ENCODE peak calls at places on chromosomes 16 and 17, in nine cellular contexts. One of them, this sample, is unnamed.
A peak's percentile ranks its signal among the peaks of the same experiment; 100 is the strongest.

GRCh38 chr17:68961204-68961893 is 6.2 kb upstream of the ABCA8 start:
- DNase-seq in activated CD8-positive, alpha-beta memory T cell treated with anti-CD3 and anti-CD28 coated beads, Interleukin-2, amount 10 ng/mL, durations not matched to agents 7 days and 5 days: no peak
- DNase-seq in stimulated activated CD8-positive, alpha-beta memory T cell treated with anti-CD3 and anti-CD28 coated beads, Interleukin-4, amount 100 ng/mL, for 1 hour: no peak
- DNase-seq in T-helper 2 cell: no peak
- DNase-seq in tibial artery: no peak
- DNase-seq in stimulated activated CD4-positive, alpha-beta T cell treated with anti-CD3 and anti-CD28 coated beads, Interleukin-1b, Interleukin-23, amount 100 ng/mL, for 1 hour: no peak
- DNase-seq in naive B cell: no peak
- DNase-seq in putamen: no peak
- DNase-seq in WTC11: no peak
- DNase-seq in this sample: no peak

GRCh38 chr16:56985288-56985961 is 3.9 kb upstream of the NLRC5 start:
- DNase-seq in putamen: no peak
- DNase-seq in stimulated activated CD4-positive, alpha-beta T cell treated with anti-CD3 and anti-CD28 coated beads, Interleukin-1b, Interleukin-23, amount 100 ng/mL, for 1 hour: no peak
- DNase-seq in T-helper 2 cell: no peak
- DNase-seq in WTC11: no peak
- DNase-seq in tibial artery: peak; percentile 91
- DNase-seq in stimulated activated CD8-positive, alpha-beta memory T cell treated with anti-CD3 and anti-CD28 coated beads, Interleukin-4, amount 100 ng/mL, for 1 hour: no peak
- DNase-seq in naive B cell: no peak
- DNase-seq in activated CD8-positive, alpha-beta memory T cell treated with anti-CD3 and anti-CD28 coated beads, Interleukin-2, amount 10 ng/mL, durations not matched to agents 7 days and 5 days: no peak
- DNase-seq in this sample: no peak

GRCh38 chr16:30986129-30986991 is 1.4 kb downstream of the HSD3B7 start:
- DNase-seq in naive B cell: no peak
- DNase-seq in stimulated activated CD8-positive, alpha-beta memory T cell treated with anti-CD3 and anti-CD28 coated beads, Interleukin-4, amount 100 ng/mL, for 1 hour: no peak
- DNase-seq in tibial artery: no peak
- DNase-seq in activated CD8-positive, alpha-beta memory T cell treated with anti-CD3 and anti-CD28 coated beads, Interleukin-2, amount 10 ng/mL, durations not matched to agents 7 days and 5 days: no peak
- DNase-seq in stimulated activated CD4-positive, alpha-beta T cell treated with anti-CD3 and anti-CD28 coated beads, Interleukin-1b, Interleukin-23, amount 100 ng/mL, for 1 hour: no peak
- DNase-seq in T-helper 2 cell: no peak
- DNase-seq in putamen: no peak
- DNase-seq in WTC11: no peak
- DNase-seq in this sample: no peak

GRCh38 chr17:64399071-64399766 is 8.6 kb upstream of the PECAM1 start:
- DNase-seq in tibial artery: no peak
- DNase-seq in activated CD8-positive, alpha-beta memory T cell treated with anti-CD3 and anti-CD28 coated beads, Interleukin-2, amount 10 ng/mL, durations not matched to agents 7 days and 5 days: peak; percentile 78
- DNase-seq in WTC11: no peak
- DNase-seq in stimulated activated CD8-positive, alpha-beta memory T cell treated with anti-CD3 and anti-CD28 coated beads, Interleukin-4, amount 100 ng/mL, for 1 hour: no peak
- DNase-seq in putamen: no peak
- DNase-seq in stimulated activated CD4-positive, alpha-beta T cell treated with anti-CD3 and anti-CD28 coated beads, Interleukin-1b, Interleukin-23, amount 100 ng/mL, for 1 hour: no peak
- DNase-seq in naive B cell: no peak
- DNase-seq in T-helper 2 cell: no peak
- DNase-seq in this sample: no peak

GRCh38 chr17:28524476-28525415 is 18.6 kb downstream of the FOXN1 start:
- DNase-seq in putamen: no peak
- DNase-seq in T-helper 2 cell: no peak
- DNase-seq in WTC11: no peak
- DNase-seq in stimulated activated CD8-positive, alpha-beta memory T cell treated with anti-CD3 and anti-CD28 coated beads, Interleukin-4, amount 100 ng/mL, for 1 hour: no peak
- DNase-seq in naive B cell: no peak
- DNase-seq in tibial artery: no peak
- DNase-seq in stimulated activated CD4-positive, alpha-beta T cell treated with anti-CD3 and anti-CD28 coated beads, Interleukin-1b, Interleukin-23, amount 100 ng/mL, for 1 hour: no peak
- DNase-seq in activated CD8-positive, alpha-beta memory T cell treated with anti-CD3 and anti-CD28 coated beads, Interleukin-2, amount 10 ng/mL, durations not matched to agents 7 days and 5 days: no peak
- DNase-seq in this sample: no peak

GRCh38 chr16:22034503-22034902 is 26.6 kb downstream of the MOSMO start:
- DNase-seq in naive B cell: no peak
- DNase-seq in WTC11: no peak
- DNase-seq in stimulated activated CD4-positive, alpha-beta T cell treated with anti-CD3 and anti-CD28 coated beads, Interleukin-1b, Interleukin-23, amount 100 ng/mL, for 1 hour: no peak
- DNase-seq in putamen: no peak
- DNase-seq in T-helper 2 cell: no peak
- DNase-seq in stimulated activated CD8-positive, alpha-beta memory T cell treated with anti-CD3 and anti-CD28 coated beads, Interleukin-4, amount 100 ng/mL, for 1 hour: no peak
- DNase-seq in activated CD8-positive, alpha-beta memory T cell treated with anti-CD3 and anti-CD28 coated beads, Interleukin-2, amount 10 ng/mL, durations not matched to agents 7 days and 5 days: no peak
- DNase-seq in tibial artery: no peak
- DNase-seq in this sample: no peak

GRCh38 chr17:14790518-14790917 is 474.6 kb downstream of the PMP22 start:
- DNase-seq in putamen: no peak
- DNase-seq in naive B cell: peak; percentile 43
- DNase-seq in stimulated activated CD8-positive, alpha-beta memory T cell treated with anti-CD3 and anti-CD28 coated beads, Interleukin-4, amount 100 ng/mL, for 1 hour: no peak
- DNase-seq in tibial artery: no peak
- DNase-seq in activated CD8-positive, alpha-beta memory T cell treated with anti-CD3 and anti-CD28 coated beads, Interleukin-2, amount 10 ng/mL, durations not matched to agents 7 days and 5 days: no peak
- DNase-seq in stimulated activated CD4-positive, alpha-beta T cell treated with anti-CD3 and anti-CD28 coated beads, Interleukin-1b, Interleukin-23, amount 100 ng/mL, for 1 hour: no peak
- DNase-seq in WTC11: no peak
- DNase-seq in T-helper 2 cell: no peak
- DNase-seq in this sample: no peak

GRCh38 chr16:67881557-67882220 is 3.0 kb upstream of the NRN1L start:
- DNase-seq in stimulated activated CD8-positive, alpha-beta memory T cell treated with anti-CD3 and anti-CD28 coated beads, Interleukin-4, amount 100 ng/mL, for 1 hour: no peak
- DNase-seq in naive B cell: no peak
- DNase-seq in stimulated activated CD4-positive, alpha-beta T cell treated with anti-CD3 and anti-CD28 coated beads, Interleukin-1b, Interleukin-23, amount 100 ng/mL, for 1 hour: no peak
- DNase-seq in activated CD8-positive, alpha-beta memory T cell treated with anti-CD3 and anti-CD28 coated beads, Interleukin-2, amount 10 ng/mL, durations not matched to agents 7 days and 5 days: no peak
- DNase-seq in putamen: peak; percentile 73
- DNase-seq in T-helper 2 cell: no peak
- DNase-seq in tibial artery: no peak
- DNase-seq in WTC11: no peak
- DNase-seq in this sample: no peak

GRCh38 chr16:4801051-4801961 is 1.1 kb downstream of the ROGDI start:
- DNase-seq in tibial artery: no peak
- DNase-seq in WTC11: no peak
- DNase-seq in stimulated activated CD8-positive, alpha-beta memory T cell treated with anti-CD3 and anti-CD28 coated beads, Interleukin-4, amount 100 ng/mL, for 1 hour: no peak
- DNase-seq in stimulated activated CD4-positive, alpha-beta T cell treated with anti-CD3 and anti-CD28 coated beads, Interleukin-1b, Interleukin-23, amount 100 ng/mL, for 1 hour: no peak
- DNase-seq in naive B cell: peak; percentile 12
- DNase-seq in T-helper 2 cell: no peak
- DNase-seq in putamen: no peak
- DNase-seq in activated CD8-positive, alpha-beta memory T cell treated with anti-CD3 and anti-CD28 coated beads, Interleukin-2, amount 10 ng/mL, durations not matched to agents 7 days and 5 days: no peak
- DNase-seq in this sample: no peak

GRCh38 chr16:2468725-2469398 is 2.2 kb upstream of the NTN3 start:
- DNase-seq in T-helper 2 cell: no peak
- DNase-seq in naive B cell: peak; percentile 46
- DNase-seq in stimulated activated CD4-positive, alpha-beta T cell treated with anti-CD3 and anti-CD28 coated beads, Interleukin-1b, Interleukin-23, amount 100 ng/mL, for 1 hour: no peak
- DNase-seq in tibial artery: no peak
- DNase-seq in activated CD8-positive, alpha-beta memory T cell treated with anti-CD3 and anti-CD28 coated beads, Interleukin-2, amount 10 ng/mL, durations not matched to agents 7 days and 5 days: no peak
- DNase-seq in WTC11: peak; percentile 30
- DNase-seq in putamen: peak; percentile 59
- DNase-seq in stimulated activated CD8-positive, alpha-beta memory T cell treated with anti-CD3 and anti-CD28 coated beads, Interleukin-4, amount 100 ng/mL, for 1 hour: no peak
- DNase-seq in this sample: peak; percentile 88

GRCh38 chr16:71499775-71500364 is 10.7 kb upstream of the ZNF19 start:
- DNase-seq in putamen: peak; percentile 47
- DNase-seq in activated CD8-positive, alpha-beta memory T cell treated with anti-CD3 and anti-CD28 coated beads, Interleukin-2, amount 10 ng/mL, durations not matched to agents 7 days and 5 days: peak; percentile 61
- DNase-seq in tibial artery: no peak
- DNase-seq in stimulated activated CD4-positive, alpha-beta T cell treated with anti-CD3 and anti-CD28 coated beads, Interleukin-1b, Interleukin-23, amount 100 ng/mL, for 1 hour: no peak
- DNase-seq in T-helper 2 cell: peak; percentile 12
- DNase-seq in naive B cell: peak; percentile 53
- DNase-seq in stimulated activated CD8-positive, alpha-beta memory T cell treated with anti-CD3 and anti-CD28 coated beads, Interleukin-4, amount 100 ng/mL, for 1 hour: no peak
- DNase-seq in WTC11: peak; percentile 44
- DNase-seq in this sample: peak; percentile 40

GRCh38 chr16:30350134-30350871 is 4.8 kb downstream of the CD2BP2 start:
- DNase-seq in stimulated activated CD8-positive, alpha-beta memory T cell treated with anti-CD3 and anti-CD28 coated beads, Interleukin-4, amount 100 ng/mL, for 1 hour: no peak
- DNase-seq in WTC11: no peak
- DNase-seq in T-helper 2 cell: no peak
- DNase-seq in naive B cell: no peak
- DNase-seq in putamen: no peak
- DNase-seq in tibial artery: peak; percentile 15
- DNase-seq in activated CD8-positive, alpha-beta memory T cell treated with anti-CD3 and anti-CD28 coated beads, Interleukin-2, amount 10 ng/mL, durations not matched to agents 7 days and 5 days: peak; percentile 79
- DNase-seq in stimulated activated CD4-positive, alpha-beta T cell treated with anti-CD3 and anti-CD28 coated beads, Interleukin-1b, Interleukin-23, amount 100 ng/mL, for 1 hour: no peak
- DNase-seq in this sample: peak; percentile 70

GRCh38 chr17:1532836-1533602 is 16.6 kb upstream of the INPP5K start:
- DNase-seq in tibial artery: no peak
- DNase-seq in WTC11: peak; percentile 75
- DNase-seq in putamen: no peak
- DNase-seq in activated CD8-positive, alpha-beta memory T cell treated with anti-CD3 and anti-CD28 coated beads, Interleukin-2, amount 10 ng/mL, durations not matched to agents 7 days and 5 days: peak; percentile 56
- DNase-seq in stimulated activated CD8-positive, alpha-beta memory T cell treated with anti-CD3 and anti-CD28 coated beads, Interleukin-4, amount 100 ng/mL, for 1 hour: no peak
- DNase-seq in T-helper 2 cell: peak; percentile 42
- DNase-seq in stimulated activated CD4-positive, alpha-beta T cell treated with anti-CD3 and anti-CD28 coated beads, Interleukin-1b, Interleukin-23, amount 100 ng/mL, for 1 hour: peak; percentile 10
- DNase-seq in naive B cell: peak; percentile 55
- DNase-seq in this sample: no peak

GRCh38 chr16:89146211-89147005 is 25.1 kb upstream of the CDH15 start:
- DNase-seq in putamen: no peak
- DNase-seq in stimulated activated CD8-positive, alpha-beta memory T cell treated with anti-CD3 and anti-CD28 coated beads, Interleukin-4, amount 100 ng/mL, for 1 hour: no peak
- DNase-seq in naive B cell: no peak
- DNase-seq in T-helper 2 cell: no peak
- DNase-seq in WTC11: no peak
- DNase-seq in stimulated activated CD4-positive, alpha-beta T cell treated with anti-CD3 and anti-CD28 coated beads, Interleukin-1b, Interleukin-23, amount 100 ng/mL, for 1 hour: no peak
- DNase-seq in activated CD8-positive, alpha-beta memory T cell treated with anti-CD3 and anti-CD28 coated beads, Interleukin-2, amount 10 ng/mL, durations not matched to agents 7 days and 5 days: no peak
- DNase-seq in tibial artery: no peak
- DNase-seq in this sample: no peak

GRCh38 chr17:21162394-21162775 is 35.6 kb downstream of the DHRS7B start:
- DNase-seq in stimulated activated CD8-positive, alpha-beta memory T cell treated with anti-CD3 and anti-CD28 coated beads, Interleukin-4, amount 100 ng/mL, for 1 hour: no peak
- DNase-seq in tibial artery: no peak
- DNase-seq in WTC11: no peak
- DNase-seq in T-helper 2 cell: no peak
- DNase-seq in stimulated activated CD4-positive, alpha-beta T cell treated with anti-CD3 and anti-CD28 coated beads, Interleukin-1b, Interleukin-23, amount 100 ng/mL, for 1 hour: no peak
- DNase-seq in activated CD8-positive, alpha-beta memory T cell treated with anti-CD3 and anti-CD28 coated beads, Interleukin-2, amount 10 ng/mL, durations not matched to agents 7 days and 5 days: no peak
- DNase-seq in putamen: no peak
- DNase-seq in naive B cell: no peak
- DNase-seq in this sample: no peak

GRCh38 chr16:67770371-67770991 is 35.9 kb downstream of the RANBP10 start:
- DNase-seq in stimulated activated CD8-positive, alpha-beta memory T cell treated with anti-CD3 and anti-CD28 coated beads, Interleukin-4, amount 100 ng/mL, for 1 hour: no peak
- DNase-seq in naive B cell: no peak
- DNase-seq in tibial artery: no peak
- DNase-seq in WTC11: no peak
- DNase-seq in activated CD8-positive, alpha-beta memory T cell treated with anti-CD3 and anti-CD28 coated beads, Interleukin-2, amount 10 ng/mL, durations not matched to agents 7 days and 5 days: no peak
- DNase-seq in putamen: no peak
- DNase-seq in T-helper 2 cell: no peak
- DNase-seq in stimulated activated CD4-positive, alpha-beta T cell treated with anti-CD3 and anti-CD28 coated beads, Interleukin-1b, Interleukin-23, amount 100 ng/mL, for 1 hour: no peak
- DNase-seq in this sample: no peak

GRCh38 chr17:46785696-46786095 is 32.8 kb downstream of the WNT3 start:
- DNase-seq in stimulated activated CD4-positive, alpha-beta T cell treated with anti-CD3 and anti-CD28 coated beads, Interleukin-1b, Interleukin-23, amount 100 ng/mL, for 1 hour: no peak
- DNase-seq in stimulated activated CD8-positive, alpha-beta memory T cell treated with anti-CD3 and anti-CD28 coated beads, Interleukin-4, amount 100 ng/mL, for 1 hour: no peak
- DNase-seq in putamen: no peak
- DNase-seq in tibial artery: no peak
- DNase-seq in activated CD8-positive, alpha-beta memory T cell treated with anti-CD3 and anti-CD28 coated beads, Interleukin-2, amount 10 ng/mL, durations not matched to agents 7 days and 5 days: no peak
- DNase-seq in naive B cell: no peak
- DNase-seq in WTC11: no peak
- DNase-seq in T-helper 2 cell: no peak
- DNase-seq in this sample: no peak

GRCh38 chr16:66903544-66904427 is 14.9 kb downstream of the CDH16 start:
- DNase-seq in stimulated activated CD4-positive, alpha-beta T cell treated with anti-CD3 and anti-CD28 coated beads, Interleukin-1b, Interleukin-23, amount 100 ng/mL, for 1 hour: no peak
- DNase-seq in stimulated activated CD8-positive, alpha-beta memory T cell treated with anti-CD3 and anti-CD28 coated beads, Interleukin-4, amount 100 ng/mL, for 1 hour: no peak
- DNase-seq in tibial artery: no peak
- DNase-seq in T-helper 2 cell: no peak
- DNase-seq in naive B cell: no peak
- DNase-seq in activated CD8-positive, alpha-beta memory T cell treated with anti-CD3 and anti-CD28 coated beads, Interleukin-2, amount 10 ng/mL, durations not matched to agents 7 days and 5 days: no peak
- DNase-seq in WTC11: no peak
- DNase-seq in putamen: no peak
- DNase-seq in this sample: no peak